ENCODE peak calls at places on chromosome X, in five cellular contexts. Q, Y, R, J and U are unnamed samples.

GRCh38 chrX:152635941-152636340 is 1.8 kb upstream of the GABRQ start:
- DNase-seq in R (peak), J (no peak), Q (no peak), Y (peak), U (peak)

GRCh38 chrX:134718329-134719317 is 60.4 kb upstream of the PLAC1 start:
- DNase-seq in Q (no peak), J (no peak), R (peak), Y (peak), U (peak)

GRCh38 chrX:71365356-71365875 is 741 bp upstream of the TAF1 start:
- DNase-seq in J (no peak), Y (no peak), R (no peak), Q (no peak), U (peak)

GRCh38 chrX:107716045-107716684 is 59.4 kb downstream of the TSC22D3 start:
- DNase-seq in R (no peak), Y (no peak), J (peak), Q (peak), U (no peak)

GRCh38 chrX:23993012-23993633 is 33.9 kb downstream of the KLHL15 start:
- DNase-seq in Y (no peak), R (no peak), Q (no peak), J (no peak), U (no peak)

GRCh38 chrX:19673334-19674040 is 158.2 kb upstream of the MAP3K15 start:
- DNase-seq in R (peak), Q (no peak), Y (peak), J (no peak), U (peak)

GRCh38 chrX:40008841-40009461 is 88.8 kb downstream of the BCOR start:
- DNase-seq in Y (no peak), R (peak), Q (no peak), J (no peak), U (no peak)

GRCh38 chrX:16123222-16123786 is at the start of gene GRPR:
- DNase-seq in Q (peak), J (peak), R (peak), Y (peak), U (peak)

GRCh38 chrX:153922932-153923857 is 2.9 kb downstream of the ARHGAP4 start:
- DNase-seq in Q (no peak), R (peak), J (no peak), Y (no peak), U (peak)

GRCh38 chrX:43836435-43837184 is 45.6 kb downstream of the MAOB start:
- DNase-seq in J (no peak), Q (peak), R (no peak), Y (peak), U (peak)

GRCh38 chrX:49292400-49293362 is 10.8 kb upstream of the GAGE10 start:
- DNase-seq in Y (no peak), J (no peak), R (no peak), Q (no peak), U (no peak)

GRCh38 chrX:85930099-85930498 is 117.3 kb downstream of the CHM start:
- DNase-seq in J (no peak), Q (no peak), R (no peak), Y (no peak), U (peak)

GRCh38 chrX:107940095-107940494 is 42.1 kb downstream of the TEX13B start:
- DNase-seq in R (no peak), Q (no peak), Y (no peak), J (no peak), U (no peak)

GRCh38 chrX:23662187-23662586 is 5.1 kb upstream of the PRDX4 start:
- DNase-seq in J (no peak), R (no peak), Q (peak), Y (no peak), U (no peak)

GRCh38 chrX:40483502-40483901 is 97.3 kb upstream of the ATP6AP2 start:
- DNase-seq in J (no peak), R (no peak), Q (no peak), Y (no peak), U (no peak)

GRCh38 chrX:134542485-134542884 is 82.5 kb downstream of the HPRT1 start:
- DNase-seq in Y (no peak), R (peak), Q (no peak), J (no peak), U (no peak)

GRCh38 chrX:10612215-10612614 is 8.2 kb downstream of the MID1 start:
- DNase-seq in Y (no peak), Q (no peak), J (no peak), R (no peak), U (no peak)